ENCODE peak calls at places on chromosomes 7 and 10, in five cellular contexts. Z is activated naive CD8-positive, alpha-beta T cell treated with anti-CD3 and anti-CD28 coated beads for 36 hours; D is C1 segment of cervical spinal cord; Y is H54; X is activated CD4-positive, CD25-positive, alpha-beta regulatory T cell treated with anti-CD3 and anti-CD28 coated beads, Interleukin-2, amount 50 U/mL, for 72 hours. R is an unnamed sample.

GRCh38 chr7:32062150-32062549 is 8.1 kb downstream of the PDE1C start:
- DNase-seq in D (peak), Z (peak), X (no peak), Y (no peak), R (peak)

GRCh38 chr10:86045896-86046295 is 320.7 kb downstream of the GRID1 start:
- DNase-seq in X (no peak), Y (no peak), Z (no peak), D (no peak), R (no peak)

GRCh38 chr7:85685901-85686300 is 499.0 kb upstream of the SEMA3D start:
- DNase-seq in X (no peak), Z (no peak), Y (no peak), D (no peak), R (no peak)

GRCh38 chr7:66146701-66147100 is 32.1 kb downstream of the CRCP start:
- DNase-seq in Y (no peak), X (no peak), D (no peak), Z (no peak), R (no peak)

GRCh38 chr10:92839191-92840085 is 8.9 kb upstream of the EXOC6 start:
- DNase-seq in X (peak), D (no peak), Z (peak), Y (no peak), R (peak)

GRCh38 chr10:18829259-18829658 is 170.0 kb downstream of the ARL5B start:
- DNase-seq in D (no peak), Z (no peak), X (no peak), Y (no peak), R (no peak)

GRCh38 chr7:51430480-51431086 is 114.0 kb upstream of the COBL start:
- DNase-seq in X (no peak), Y (peak), Z (peak), D (no peak), R (peak)

GRCh38 chr7:57403601-57404342 is 46.2 kb upstream of the ZNF716 start:
- DNase-seq in X (no peak), D (peak), Y (no peak), Z (no peak), R (no peak)

GRCh38 chr7:3459111-3459510 is 158.1 kb downstream of the SDK1 start:
- DNase-seq in Z (no peak), X (no peak), D (no peak), Y (no peak), R (no peak)

GRCh38 chr10:90007226-90007625 is 305.8 kb downstream of the KIF20B start:
- DNase-seq in D (no peak), Z (no peak), X (no peak), Y (no peak), R (no peak)

GRCh38 chr10:85919358-85920022 is 447.1 kb downstream of the GRID1 start:
- DNase-seq in Y (no peak), X (no peak), D (no peak), Z (no peak), R (no peak)

GRCh38 chr7:2950578-2950977 is 93.1 kb downstream of the CARD11 start:
- DNase-seq in Y (no peak), X (no peak), D (no peak), Z (no peak), R (no peak)

GRCh38 chr7:22730921-22731654 is 4.1 kb downstream of the IL6 start:
- DNase-seq in X (no peak), Z (no peak), Y (peak), D (no peak), R (peak)

GRCh38 chr7:90209776-90210175 is 1.8 kb upstream of the STEAP2 start:
- DNase-seq in Y (no peak), D (no peak), Z (no peak), X (no peak), R (peak)

GRCh38 chr7:155921086-155921803 is 109.0 kb upstream of the SHH start:
- DNase-seq in Y (no peak), Z (no peak), D (no peak), X (no peak), R (no peak)

GRCh38 chr7:87628780-87629569 is 777 bp downstream of the RUNDC3B start:
- DNase-seq in Y (no peak), D (no peak), X (peak), Z (peak), R (peak)

GRCh38 chr7:4045450-4045849 is 636.6 kb upstream of the FOXK1 start:
- DNase-seq in X (no peak), Z (no peak), Y (no peak), D (no peak), R (no peak)

GRCh38 chr7:157471259-157472125 is 134.7 kb downstream of the DNAJB6 start:
- DNase-seq in Z (no peak), X (no peak), Y (no peak), D (no peak), R (no peak)

GRCh38 chr7:92932450-92932849 is 96.1 kb upstream of the CDK6 start:
- DNase-seq in D (no peak), X (no peak), Y (no peak), Z (no peak), R (no peak)

GRCh38 chr10:29113251-29113945 is 175.5 kb upstream of the LYZL1 start:
- DNase-seq in Y (no peak), D (no peak), X (no peak), Z (no peak), R (no peak)

GRCh38 chr10:120221873-120222485 is 235.0 kb upstream of the PLPP4 start:
- DNase-seq in X (no peak), D (no peak), Y (peak), Z (no peak), R (peak)

GRCh38 chr10:111962951-111963350 is 220.6 kb downstream of the GPAM start:
- DNase-seq in D (no peak), X (no peak), Y (no peak), Z (no peak), R (no peak)

GRCh38 chr10:72276013-72276387 is 2.3 kb downstream of the DDIT4 start:
- DNase-seq in X (no peak), D (no peak), Y (no peak), Z (peak), R (no peak)

GRCh38 chr10:44864042-44864436 is 47.1 kb upstream of the TMEM72 start:
- DNase-seq in D (no peak), Z (peak), Y (no peak), X (no peak), R (peak)

GRCh38 chr10:15200626-15201025 is 32.1 kb upstream of the NMT2 start:
- DNase-seq in Z (no peak), X (no peak), Y (peak), D (no peak), R (no peak)

GRCh38 chr10:98676895-98677294 is 230.2 kb upstream of the HPS1 start:
- DNase-seq in Y (no peak), X (no peak), D (no peak), Z (no peak), R (no peak)

GRCh38 chr10:28211759-28212158 is 91.1 kb downstream of the MPP7 start:
- DNase-seq in Y (no peak), Z (no peak), D (no peak), X (no peak), R (no peak)

GRCh38 chr7:12409097-12409711 is 5.5 kb upstream of the VWDE start:
- DNase-seq in X (no peak), Z (no peak), D (no peak), Y (no peak), R (no peak)

GRCh38 chr7:70317356-70317755 is 719.1 kb downstream of the AUTS2 start:
- DNase-seq in X (no peak), Z (no peak), D (no peak), Y (no peak), R (no peak)

GRCh38 chr7:70640266-70640833 is 491.6 kb upstream of the GALNT17 start:
- DNase-seq in X (no peak), D (no peak), Z (no peak), Y (no peak), R (no peak)

GRCh38 chr7:149875396-149875795 is 1.6 kb downstream of the ATP6V0E2 start:
- DNase-seq in Y (no peak), X (no peak), Z (no peak), D (no peak), R (no peak)

GRCh38 chr7:130920122-130920521 is 186.1 kb upstream of the KLF14 start:
- DNase-seq in D (no peak), X (no peak), Y (no peak), Z (no peak), R (no peak)

GRCh38 chr10:48533951-48534720 is 70.7 kb downstream of the ARHGAP22 start:
- DNase-seq in X (no peak), Y (no peak), D (no peak), Z (no peak), R (no peak)

GRCh38 chr10:59177031-59177861 is 803 bp downstream of the PHYHIPL start:
- DNase-seq in Z (no peak), D (peak), Y (peak), X (no peak), R (no peak)

GRCh38 chr7:134602921-134603394 is 43.7 kb upstream of the BPGM start:
- DNase-seq in X (no peak), Y (no peak), D (peak), Z (no peak), R (no peak)

GRCh38 chr10:44682516-44682915 is 228.6 kb upstream of the TMEM72 start:
- DNase-seq in D (no peak), X (no peak), Y (no peak), Z (no peak), R (no peak)

GRCh38 chr10:121645696-121646095 is 47.5 kb upstream of the FGFR2 start:
- DNase-seq in Y (no peak), D (no peak), Z (no peak), X (no peak), R (no peak)

R was measured in NCI-H526.